ENCODE peak calls at places on chromosome 16, in ten cellular contexts. I is naive thymus-derived CD8-positive, alpha-beta T cell; R is stimulated activated naive CD8-positive, alpha-beta T cell treated with anti-CD3 and anti-CD28 coated beads, Interleukin-15, amount 100 ng/mL, for 72 hours; H is tibial nerve; G is non-pigmented ciliary epithelial cell; S is HCEC 1CT; W is HFFc6; J is NAMALWA; Y is stimulated activated CD4-positive, alpha-beta T cell treated with anti-CD3 and anti-CD28 coated beads, Interleukin-1b, Interleukin-23, amount 100 ng/mL, for 4 hours; F is activated naive CD4-positive, alpha-beta T cell treated with anti-CD3 and anti-CD28 coated beads for 36 hours. E is an unnamed sample.

GRCh38 chr16:50463581-50464324 is 84.4 kb upstream of the NKD1 start:
- DNase-seq in I (no peak), R (no peak), H (no peak), G (no peak), S (no peak), W (no peak), J (no peak), Y (no peak), F (no peak), E (no peak)

GRCh38 chr16:48353565-48354163 is 31.5 kb downstream of the SIAH1 start:
- DNase-seq in I (peak), R (peak), H (peak), G (peak), S (peak), W (peak), J (peak), Y (peak), F (peak), E (no peak)

GRCh38 chr16:47724386-47724785 is 263.3 kb downstream of the PHKB start:
- DNase-seq in I (no peak), R (no peak), H (no peak), G (no peak), S (no peak), W (no peak), J (no peak), Y (no peak), F (no peak), E (no peak)

GRCh38 chr16:85446846-85447656 is 166.1 kb upstream of the GSE1 start:
- DNase-seq in I (no peak), R (no peak), H (no peak), G (no peak), S (no peak), W (no peak), J (peak), Y (no peak), F (no peak), E (no peak)

GRCh38 chr16:11634307-11634706 is 33.9 kb upstream of the SNN start:
- DNase-seq in I (no peak), R (no peak), H (no peak), G (no peak), S (no peak), W (no peak), J (no peak), Y (no peak), F (no peak), E (no peak)

GRCh38 chr16:86384263-86384649 is 126.1 kb upstream of the FOXF1 start:
- DNase-seq in I (no peak), R (no peak), H (no peak), G (no peak), S (no peak), W (no peak), J (no peak), Y (no peak), F (no peak), E (no peak)

GRCh38 chr16:18953535-18953934 is 27.3 kb upstream of the SMG1 start:
- DNase-seq in I (no peak), R (no peak), H (no peak), G (no peak), S (no peak), W (no peak), J (no peak), Y (no peak), F (no peak), E (no peak)

GRCh38 chr16:1093284-1094123 is 2.5 kb downstream of the C1QTNF8 start:
- DNase-seq in I (no peak), R (peak), H (no peak), G (no peak), S (no peak), W (no peak), J (no peak), Y (no peak), F (peak), E (no peak)

GRCh38 chr16:84737658-84738057 is 37.9 kb downstream of the USP10 start:
- DNase-seq in I (no peak), R (no peak), H (no peak), G (no peak), S (no peak), W (no peak), J (no peak), Y (no peak), F (no peak), E (no peak)

GRCh38 chr16:69451166-69451565 is 26.7 kb downstream of the CYB5B start:
- DNase-seq in I (no peak), R (no peak), H (no peak), G (no peak), S (no peak), W (peak), J (no peak), Y (no peak), F (no peak), E (no peak)

GRCh38 chr16:1538804-1539520 is 5.5 kb downstream of the TMEM204 start:
- DNase-seq in I (peak), R (peak), H (no peak), G (no peak), S (no peak), W (no peak), J (peak), Y (no peak), F (peak), E (no peak)

GRCh38 chr16:74053310-74053709 is 243.3 kb upstream of the PSMD7 start:
- DNase-seq in I (no peak), R (no peak), H (no peak), G (no peak), S (no peak), W (no peak), J (no peak), Y (no peak), F (no peak), E (no peak)

GRCh38 chr16:83715217-83715920 is 92.4 kb upstream of the HSBP1 start:
- DNase-seq in I (no peak), R (no peak), H (no peak), G (no peak), S (no peak), W (no peak), J (no peak), Y (no peak), F (no peak), E (no peak)

GRCh38 chr16:30063893-30064745 is 1.4 kb upstream of the ALDOA start:
- DNase-seq in I (peak), R (peak), H (peak), G (no peak), S (peak), W (no peak), J (peak), Y (peak), F (peak), E (peak)

GRCh38 chr16:2001456-2002355 is 7.9 kb downstream of the ZNF598 start:
- DNase-seq in I (no peak), R (no peak), H (no peak), G (no peak), S (no peak), W (no peak), J (no peak), Y (no peak), F (no peak), E (no peak)